ENCODE peak calls at places on chromosomes 6 and 20, in ten cellular contexts. G, A, K, S, H, Y, D, F, P and N are unnamed samples.

GRCh38 chr20:45951474-45951873 is 17.0 kb downstream of the PCIF1 start:
- DNase-seq in G (no peak), A (no peak), K (no peak), S (no peak), H (no peak), Y (no peak), D (no peak), F (no peak), P (no peak), N (no peak)

GRCh38 chr6:21987501-21987957 is 309.3 kb downstream of the PRL start:
- DNase-seq in G (peak; percentile 90), A (peak; percentile 66), K (peak; percentile 1), S (peak; percentile 27), H (peak; percentile 53), Y (peak; percentile 44), D (no peak), F (peak; percentile 78), P (no peak), N (peak; percentile 59)

GRCh38 chr6:2560903-2561698 is 189.6 kb downstream of the MYLK4 start:
- DNase-seq in G (no peak), A (no peak), K (no peak), S (no peak), H (no peak), Y (no peak), D (no peak), F (no peak), P (no peak), N (no peak)

GRCh38 chr6:25485820-25486559 is 166.0 kb upstream of the SCGN start:
- DNase-seq in G (peak; percentile 73), A (no peak), K (no peak), S (no peak), H (peak; percentile 66), Y (peak; percentile 37), D (no peak), F (no peak), P (no peak), N (peak; percentile 62)

GRCh38 chr6:19180348-19181073 is 656.7 kb upstream of the ID4 start:
- DNase-seq in G (peak; percentile 90), A (no peak), K (no peak), S (no peak), H (peak; percentile 63), Y (peak; percentile 57), D (no peak), F (no peak), P (no peak), N (peak; percentile 46)

GRCh38 chr20:1280421-1281102 is 14.5 kb downstream of the SNPH start:
- DNase-seq in G (peak; percentile 53), A (no peak), K (no peak), S (no peak), H (no peak), Y (no peak), D (no peak), F (no peak), P (no peak), N (no peak)

GRCh38 chr20:50138479-50139393 is 14.8 kb downstream of the PEDS1 start:
- DNase-seq in G (no peak), A (peak; percentile 41), K (no peak), S (no peak), H (no peak), Y (no peak), D (no peak), F (peak; percentile 93), P (no peak), N (no peak)

GRCh38 chr6:28947067-28947765 is 23.4 kb upstream of the TRIM27 start:
- DNase-seq in G (no peak), A (no peak), K (no peak), S (no peak), H (no peak), Y (no peak), D (no peak), F (no peak), P (no peak), N (no peak)

GRCh38 chr6:122622404-122622938 is 12.3 kb downstream of the PKIB start:
- DNase-seq in G (no peak), A (no peak), K (no peak), S (no peak), H (no peak), Y (peak; percentile 28), D (no peak), F (no peak), P (no peak), N (no peak)

GRCh38 chr20:62642666-62643520 is 590 bp downstream of the SLCO4A1 start:
- DNase-seq in G (no peak), A (peak; percentile 61), K (no peak), S (no peak), H (no peak), Y (peak; percentile 76), D (no peak), F (peak; percentile 45), P (no peak), N (no peak)
- H3K27me3 ChIP-seq in G (peaks cover 3% of the 10 kb centered on the region), A (peaks cover 33% of the 10 kb centered on the region), K (no peaks in the 10 kb centered on the region), S (no peaks in the 10 kb centered on the region), H (peaks cover 70% of the 10 kb centered on the region), Y (peaks cover 48% of the 10 kb centered on the region), D (no peaks in the 10 kb centered on the region), F (peaks cover 15% of the 10 kb centered on the region), P (peaks cover 99% of the 10 kb centered on the region), N (no peaks in the 10 kb centered on the region)

DNA sequence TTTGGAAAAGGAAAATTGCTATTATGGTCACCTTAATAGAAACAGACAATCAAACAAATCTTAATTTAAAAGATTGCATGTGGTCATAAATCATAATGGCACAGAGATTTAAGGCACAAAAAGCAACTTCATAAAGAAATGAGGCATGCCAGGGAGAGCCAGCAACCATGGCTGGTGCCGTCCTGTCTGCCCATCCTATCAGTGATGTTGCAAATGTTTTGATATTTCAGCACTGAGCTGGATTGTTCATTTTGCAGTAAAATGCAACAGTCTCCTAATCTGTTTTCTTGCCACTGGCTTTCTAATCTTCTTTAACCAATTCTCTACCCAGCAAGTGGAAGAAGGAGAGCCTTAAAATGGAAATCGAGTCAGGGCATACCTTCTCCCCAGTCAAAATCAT is 249.8 kb downstream of the SAMD5 start:
- DNase-seq in G (no peak), A (no peak), K (no peak), S (no peak), H (no peak), Y (no peak), D (no peak), F (no peak), P (no peak), N (no peak)
- H3K27me3 ChIP-seq in G (no peaks in the 10 kb centered on the region), A (no peaks in the 10 kb centered on the region), K (no peaks in the 10 kb centered on the region), S (no peaks in the 10 kb centered on the region), H (no peaks in the 10 kb centered on the region), Y (no peaks in the 10 kb centered on the region), D (no peaks in the 10 kb centered on the region), F (no peaks in the 10 kb centered on the region), P (no peaks in the 10 kb centered on the region), N (no peaks in the 10 kb centered on the region)

GRCh38 chr6:129630606-129631005 is 79.4 kb downstream of the ARHGAP18 start:
- DNase-seq in G (no peak), A (no peak), K (no peak), S (no peak), H (no peak), Y (no peak), D (no peak), F (no peak), P (no peak), N (no peak)

GRCh38 chr6:129624488-129624887 is 85.5 kb downstream of the ARHGAP18 start:
- DNase-seq in G (no peak), A (no peak), K (no peak), S (no peak), H (no peak), Y (no peak), D (no peak), F (no peak), P (no peak), N (no peak)

GRCh38 chr6:129631070-129631469 is 78.9 kb downstream of the ARHGAP18 start:
- DNase-seq in G (no peak), A (no peak), K (no peak), S (no peak), H (no peak), Y (no peak), D (no peak), F (no peak), P (no peak), N (no peak)

GRCh38 chr6:129632081-129632758 is 77.8 kb downstream of the ARHGAP18 start:
- DNase-seq in G (no peak), A (no peak), K (no peak), S (no peak), H (no peak), Y (no peak), D (no peak), F (no peak), P (no peak), N (no peak)

DNA sequence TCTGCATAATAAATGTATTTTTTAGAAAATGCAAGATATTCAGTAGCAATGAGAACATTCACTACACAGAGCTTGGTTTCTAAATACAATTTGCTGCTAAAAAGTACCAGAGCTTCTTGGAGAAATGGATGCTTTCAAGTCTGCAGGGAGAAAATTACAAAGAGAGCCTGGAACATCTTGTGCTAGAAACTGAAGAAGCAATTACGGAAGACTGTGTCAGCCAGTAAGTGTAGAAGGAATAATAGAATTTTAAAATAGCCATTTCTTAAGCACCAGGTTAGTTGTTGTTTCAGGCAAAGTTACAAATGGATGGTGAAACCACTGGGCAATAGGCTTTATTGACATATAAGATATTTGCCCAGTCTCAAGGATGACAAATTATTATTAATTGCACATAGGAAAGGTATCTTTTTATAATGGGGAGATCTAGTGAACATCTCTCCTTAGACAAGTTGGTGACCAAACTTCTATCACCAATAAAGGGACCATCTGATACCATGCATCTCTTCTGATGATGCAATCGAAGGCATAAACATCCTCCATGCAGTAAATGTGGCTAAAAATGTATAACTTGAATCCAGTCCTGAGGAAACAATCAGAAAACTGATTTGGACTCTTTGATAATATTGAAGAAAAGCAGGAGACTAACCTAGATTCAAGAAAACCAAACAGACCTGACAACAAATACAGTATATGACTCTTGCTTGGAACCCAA is 81.7 kb downstream of the ARHGAP18 start:
- DNase-seq in G (no peak), A (no peak), K (no peak), S (no peak), H (no peak), Y (no peak), D (no peak), F (no peak), P (no peak), N (no peak)
- H3K27me3 ChIP-seq in G (no peaks in the 10 kb centered on the region), A (no peaks in the 10 kb centered on the region), K (no peaks in the 10 kb centered on the region), S (no peaks in the 10 kb centered on the region), H (no peaks in the 10 kb centered on the region), Y (no peaks in the 10 kb centered on the region), D (no peaks in the 10 kb centered on the region), F (no peaks in the 10 kb centered on the region), P (no peaks in the 10 kb centered on the region), N (no peaks in the 10 kb centered on the region)

GRCh38 chr20:63021356-63022321 is 14.9 kb upstream of the BHLHE23 start:
- DNase-seq in G (no peak), A (no peak), K (no peak), S (no peak), H (peak; percentile 7), Y (no peak), D (no peak), F (no peak), P (no peak), N (no peak)

GRCh38 chr20:63020681-63021080 is 13.9 kb upstream of the BHLHE23 start:
- DNase-seq in G (no peak), A (no peak), K (no peak), S (no peak), H (no peak), Y (no peak), D (no peak), F (no peak), P (no peak), N (no peak)

GRCh38 chr20:63023836-63024571 is 17.2 kb upstream of the BHLHE23 start:
- DNase-seq in G (no peak), A (no peak), K (no peak), S (no peak), H (peak; percentile 6), Y (no peak), D (no peak), F (no peak), P (no peak), N (no peak)

GRCh38 chr20:63023071-63023835 is 16.5 kb upstream of the BHLHE23 start:
- DNase-seq in G (no peak), A (no peak), K (no peak), S (no peak), H (peak; percentile 12), Y (no peak), D (no peak), F (no peak), P (no peak), N (no peak)

GRCh38 chr20:63022501-63022900 is 15.7 kb upstream of the BHLHE23 start:
- DNase-seq in G (no peak), A (peak; percentile 5), K (no peak), S (no peak), H (peak; percentile 3), Y (no peak), D (no peak), F (no peak), P (no peak), N (no peak)
- H3K27me3 ChIP-seq in G (no peaks in the 10 kb centered on the region), A (no peaks in the 10 kb centered on the region), K (peaks cover 11% of the 10 kb centered on the region), S (peaks cover 40% of the 10 kb centered on the region), H (peaks cover 98% of the 10 kb centered on the region), Y (peaks cover 95% of the 10 kb centered on the region), D (peaks cover 1% of the 10 kb centered on the region), F (peaks cover 15% of the 10 kb centered on the region), P (no peaks in the 10 kb centered on the region), N (no peaks in the 10 kb centered on the region)